ENCODE peak calls at places on chromosome 7, in five cellular contexts. U, C, Q, G and X are unnamed samples.

GRCh38 chr7:47454066-47454950 is 127.6 kb downstream of the TNS3 start:
- DNase-seq in U (no peak), C (no peak), Q (no peak), G (no peak), X (no peak)

GRCh38 chr7:23938937-23939552 is 229.0 kb downstream of the STK31 start:
- DNase-seq in U (peak), C (no peak), Q (no peak), G (no peak), X (peak)

GRCh38 chr7:23530355-23530754 is 1.4 kb downstream of the TRA2A start:
- DNase-seq in U (peak), C (no peak), Q (no peak), G (no peak), X (peak)

GRCh38 chr7:1922071-1922869 is 252.2 kb downstream of the ELFN1 start:
- DNase-seq in U (no peak), C (no peak), Q (no peak), G (no peak), X (peak)

GRCh38 chr7:114784756-114785155 is 137.1 kb upstream of the MDFIC start:
- DNase-seq in U (no peak), C (no peak), Q (no peak), G (no peak), X (no peak)

GRCh38 chr7:150829426-150829825 is 22.9 kb upstream of the AOC1 start:
- DNase-seq in U (no peak), C (no peak), Q (no peak), G (no peak), X (no peak)

GRCh38 chr7:38584443-38585210 is 46.5 kb downstream of the AMPH start:
- DNase-seq in U (no peak), C (no peak), Q (no peak), G (no peak), X (peak)

GRCh38 chr7:109984726-109985125 is 1106.2 kb upstream of the LRRN3 start:
- DNase-seq in U (no peak), C (no peak), Q (no peak), G (no peak), X (no peak)

GRCh38 chr7:66769833-66770512 is 29.4 kb downstream of the RABGEF1 start:
- DNase-seq in U (no peak), C (no peak), Q (no peak), G (no peak), X (no peak)

GRCh38 chr7:82319674-82320118 is 123.9 kb downstream of the CACNA2D1 start:
- DNase-seq in U (no peak), C (no peak), Q (peak), G (peak), X (peak)

GRCh38 chr7:27198871-27199801 is 755 bp downstream of the HOXA13 start:
- DNase-seq in U (peak), C (no peak), Q (no peak), G (peak), X (no peak)

GRCh38 chr7:17368856-17369520 is 70.5 kb downstream of the AHR start:
- DNase-seq in U (no peak), C (no peak), Q (no peak), G (no peak), X (no peak)

GRCh38 chr7:39465055-39465929 is 100.9 kb upstream of the YAE1 start:
- DNase-seq in U (peak), C (peak), Q (no peak), G (peak), X (peak)

GRCh38 chr7:95840953-95841950 is 68.9 kb downstream of the DYNC1I1 start:
- DNase-seq in U (no peak), C (no peak), Q (no peak), G (no peak), X (no peak)

GRCh38 chr7:28328822-28329615 is 83.3 kb upstream of the CREB5 start:
- DNase-seq in U (no peak), C (no peak), Q (no peak), G (no peak), X (no peak)

GRCh38 chr7:135300913-135301765 is 67.5 kb downstream of the STRA8 start:
- DNase-seq in U (no peak), C (no peak), Q (no peak), G (no peak), X (no peak)

GRCh38 chr7:120337308-120337907 is 64.4 kb downstream of the KCND2 start:
- DNase-seq in U (peak), C (no peak), Q (no peak), G (no peak), X (peak)

GRCh38 chr7:128121731-128122576 is 90.7 kb upstream of the LRRC4 start:
- DNase-seq in U (no peak), C (no peak), Q (peak), G (no peak), X (no peak)

GRCh38 chr7:32583791-32584190 is 88.5 kb downstream of the AVL9 start:
- DNase-seq in U (no peak), C (no peak), Q (no peak), G (no peak), X (peak)

GRCh38 chr7:142626420-142627035 is 122.7 kb upstream of the PRSS1 start:
- DNase-seq in U (peak), C (no peak), Q (no peak), G (peak), X (no peak)

GRCh38 chr7:132300599-132300998 is 275.7 kb downstream of the PLXNA4 start:
- DNase-seq in U (no peak), C (no peak), Q (no peak), G (no peak), X (no peak)

GRCh38 chr7:151141855-151142685 is 25.4 kb downstream of the GBX1 start:
- DNase-seq in U (no peak), C (no peak), Q (no peak), G (peak), X (no peak)

GRCh38 chr7:71982847-71983246 is 429.3 kb downstream of the CALN1 start:
- DNase-seq in U (no peak), C (no peak), Q (no peak), G (no peak), X (no peak)

GRCh38 chr7:109246330-109247077 is 676.8 kb downstream of the DNAJB9 start:
- DNase-seq in U (peak), C (no peak), Q (no peak), G (no peak), X (no peak)

GRCh38 chr7:94022550-94022949 is 18.4 kb upstream of the BET1 start:
- DNase-seq in U (no peak), C (no peak), Q (no peak), G (no peak), X (no peak)

GRCh38 chr7:13181221-13181620 is 493.8 kb downstream of the ARL4A start:
- DNase-seq in U (no peak), C (no peak), Q (no peak), G (no peak), X (no peak)

GRCh38 chr7:44978511-44979366 is at the start of gene MYO1G:
- DNase-seq in U (no peak), C (peak), Q (peak), G (peak), X (no peak)

GRCh38 chr7:37440738-37441404 is 7.8 kb downstream of the ELMO1 start:
- DNase-seq in U (no peak), C (no peak), Q (no peak), G (no peak), X (no peak)

GRCh38 chr7:49778731-49779270 is 5.4 kb downstream of the VWC2 start:
- DNase-seq in U (no peak), C (no peak), Q (no peak), G (no peak), X (no peak)

GRCh38 chr7:49775065-49775948 is 1.9 kb downstream of the VWC2 start:
- DNase-seq in U (no peak), C (no peak), Q (no peak), G (no peak), X (no peak)

GRCh38 chr7:49774459-49775064 is 1.1 kb downstream of the VWC2 start:
- DNase-seq in U (no peak), C (no peak), Q (peak), G (no peak), X (no peak)

GRCh38 chr7:49775949-49776443 is 2.6 kb downstream of the VWC2 start:
- DNase-seq in U (no peak), C (no peak), Q (no peak), G (no peak), X (no peak)

GRCh38 chr7:49776994-49777393 is 3.6 kb downstream of the VWC2 start:
- DNase-seq in U (no peak), C (no peak), Q (no peak), G (no peak), X (no peak)
- TF ChIP-seq CTCF in U (no peak), C (peak), Q (peak), G (no peak), X (no peak)

GRCh38 chr7:138002096-138002827 is 376 bp upstream of the CREB3L2 start:
- DNase-seq in U (peak), C (peak), Q (peak), G (peak), X (peak)

GRCh38 chr7:138001529-138002095 is at the start of gene CREB3L2:
- DNase-seq in U (peak), C (no peak), Q (peak), G (no peak), X (peak)

GRCh38 chr7:137999496-138000080 is 2.3 kb downstream of the CREB3L2 start:
- DNase-seq in U (no peak), C (no peak), Q (no peak), G (no peak), X (no peak)

GRCh38 chr7:137998250-137998649 is 3.6 kb downstream of the CREB3L2 start:
- DNase-seq in U (no peak), C (no peak), Q (no peak), G (no peak), X (no peak)

DNA sequence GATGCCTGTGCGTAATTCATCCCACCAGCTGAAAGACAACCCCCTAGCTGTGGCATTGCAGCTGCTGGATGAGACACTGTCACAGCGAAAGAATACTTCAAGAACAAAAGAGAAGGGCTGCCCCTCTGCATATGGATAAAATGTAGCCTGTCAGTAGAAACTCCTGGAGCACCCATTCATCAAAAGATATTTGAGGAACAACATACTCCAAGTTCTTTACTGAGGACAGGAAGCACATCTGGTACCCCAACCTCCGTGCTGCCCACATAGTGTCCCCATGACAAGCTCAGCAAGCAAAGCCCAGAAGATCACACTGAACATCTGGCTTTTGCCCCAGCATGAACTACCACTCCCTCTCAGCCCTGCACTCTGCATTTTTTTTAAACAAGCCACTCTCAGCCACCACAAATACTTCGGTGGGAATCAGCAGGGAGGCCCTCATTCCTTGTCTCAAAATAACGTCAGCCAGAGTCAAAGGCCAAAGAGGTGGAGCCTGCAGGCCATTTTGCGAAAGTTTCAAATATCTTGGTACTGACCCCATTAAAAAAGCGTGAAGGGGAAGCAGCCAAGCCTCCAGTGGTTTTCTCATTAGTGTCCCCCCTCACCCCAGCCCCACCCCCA is 1.7 kb downstream of the CREB3L2 start:
- DNase-seq in U (no peak), C (no peak), Q (peak), G (peak), X (peak)
- TF ChIP-seq CTCF in U (no peak), C (no peak), Q (no peak), G (peak), X (no peak)

GRCh38 chr7:98836811-98837631 is 32.8 kb downstream of the TMEM130 start:
- DNase-seq in U (peak), C (no peak), Q (peak), G (no peak), X (peak)
- TF ChIP-seq CTCF in U (peak), C (peak), Q (peak), G (peak), X (peak)

DNA sequence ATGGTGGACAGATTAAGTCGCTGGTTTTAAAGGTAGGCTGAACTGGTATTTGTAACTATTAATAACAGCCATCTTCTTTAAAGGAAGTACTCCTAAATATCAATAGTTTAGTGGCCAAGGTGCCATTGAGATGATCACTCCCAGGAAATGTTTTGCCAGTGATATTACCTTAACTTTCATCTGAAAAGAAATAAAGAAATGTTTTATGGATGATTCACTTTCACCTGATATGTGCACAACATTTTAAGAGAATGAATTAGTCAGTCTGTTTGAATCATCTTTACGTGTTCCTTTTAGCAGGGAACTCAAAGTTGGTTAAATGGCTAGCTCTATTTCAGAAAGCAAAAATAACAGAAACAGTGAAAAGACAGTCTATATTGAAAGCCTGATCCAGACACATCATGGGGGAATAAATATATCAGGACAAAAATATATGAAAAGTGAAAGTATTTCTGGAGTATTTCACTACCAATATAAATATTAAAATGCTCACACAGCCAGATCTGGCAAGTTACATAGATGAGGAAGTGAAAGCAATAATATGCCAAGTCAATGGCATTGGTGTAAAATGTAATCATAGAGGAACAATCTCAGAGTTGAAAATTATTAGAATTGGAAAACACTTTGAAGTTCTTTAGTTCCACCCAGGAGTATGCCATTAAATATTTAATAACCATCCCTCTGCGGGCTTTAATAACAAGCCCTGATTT is 20.8 kb downstream of the MET start:
- DNase-seq in U (no peak), C (no peak), Q (no peak), G (no peak), X (peak)
- TF ChIP-seq CTCF in U (no peak), C (no peak), Q (no peak), G (no peak), X (no peak)

GRCh38 chr7:6237002-6237401 is 35.4 kb downstream of the CYTH3 start:
- DNase-seq in U (no peak), C (no peak), Q (no peak), G (no peak), X (no peak)

GRCh38 chr7:6232534-6232933 is 39.9 kb downstream of the CYTH3 start:
- DNase-seq in U (no peak), C (no peak), Q (peak), G (no peak), X (no peak)

GRCh38 chr7:6234384-6234783 is 38.0 kb downstream of the CYTH3 start:
- DNase-seq in U (no peak), C (no peak), Q (no peak), G (no peak), X (no peak)

GRCh38 chr7:6237730-6238129 is 34.7 kb downstream of the CYTH3 start:
- DNase-seq in U (no peak), C (no peak), Q (no peak), G (no peak), X (no peak)

DNA sequence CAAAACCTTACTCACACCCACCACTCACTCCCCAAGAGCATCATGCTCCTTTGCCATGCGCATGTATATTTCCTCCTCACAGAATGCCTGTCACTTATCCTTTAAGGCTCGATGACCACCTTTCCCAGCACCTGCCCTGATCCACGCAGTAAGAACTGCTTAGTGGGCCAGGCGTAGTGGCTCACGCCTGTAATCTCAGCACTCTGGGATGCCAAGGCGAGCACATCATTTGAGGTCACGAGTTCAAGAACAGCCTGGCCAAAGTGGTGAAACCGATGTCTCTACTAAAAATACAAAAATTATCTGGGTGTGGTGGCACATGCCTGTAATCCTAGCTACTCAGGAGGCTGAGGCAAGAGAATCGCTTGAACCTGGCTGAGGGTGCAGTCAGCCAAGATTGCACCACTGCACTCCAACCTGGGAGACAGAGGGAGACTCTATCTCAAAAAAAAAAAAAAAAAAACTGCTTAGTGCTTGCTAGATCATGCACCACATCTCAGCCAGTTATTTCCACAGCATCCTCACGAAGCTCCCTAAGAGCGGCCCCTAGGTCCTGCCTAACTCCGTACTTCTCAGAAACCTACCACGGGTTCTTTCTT is 37.3 kb downstream of the CYTH3 start:
- DNase-seq in U (no peak), C (no peak), Q (no peak), G (no peak), X (no peak)
- TF ChIP-seq CTCF in U (no peak), C (no peak), Q (no peak), G (no peak), X (no peak)

DNA sequence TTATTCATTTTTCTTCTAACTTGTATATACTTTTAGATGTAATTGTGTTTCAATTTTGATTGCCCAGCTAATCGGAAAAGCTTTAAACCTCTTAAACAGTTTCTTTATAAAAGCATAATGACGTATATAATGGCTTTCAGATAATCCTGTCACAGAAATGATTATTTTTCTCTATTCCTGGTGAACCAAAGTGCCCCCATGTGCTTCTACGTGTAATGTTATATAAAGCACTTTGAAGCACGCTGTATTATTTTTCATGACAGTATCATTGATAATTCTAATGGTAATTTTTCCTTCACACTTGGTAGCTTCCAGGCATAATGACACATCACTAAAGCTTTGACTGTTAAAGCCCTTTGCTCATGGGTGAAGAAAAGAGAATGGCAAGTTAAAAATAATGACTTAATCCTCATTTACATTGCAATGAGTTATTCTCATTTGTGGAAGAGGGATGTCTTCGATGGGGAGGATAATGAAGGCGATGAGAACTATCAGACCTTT is 460.0 kb downstream of the DPP6 start:
- DNase-seq in U (no peak), C (no peak), Q (no peak), G (no peak), X (no peak)
- TF ChIP-seq CTCF in U (no peak), C (no peak), Q (no peak), G (no peak), X (no peak)